ENCODE peak calls at places on chromosome 17, in six cellular contexts. D is fibroblast of lung, E is PC-3, A is A549, O is HCT116, Q is neural progenitor cell. V is an unnamed sample.

GRCh38 chr17:74831442-74832146 is 28.1 kb downstream of the GRIN2C start:
- DNase-seq in D (no peak), E (no peak), A (no peak), O (no peak), Q (no peak), V (no peak)

GRCh38 chr17:74481621-74482020 is 15.2 kb downstream of the CD300A start:
- DNase-seq in D (no peak), E (no peak), A (no peak), O (no peak), Q (no peak), V (no peak)

GRCh38 chr17:29732613-29733012 is 109.9 kb upstream of the CORO6 start:
- DNase-seq in D (peak), E (peak), A (no peak), O (peak), Q (no peak), V (peak)

GRCh38 chr17:75168998-75169397 is 13.8 kb downstream of the SUMO2 start:
- DNase-seq in D (no peak), E (no peak), A (no peak), O (no peak), Q (no peak), V (no peak)

GRCh38 chr17:31067699-31068184 is 27.0 kb upstream of the NF1 start:
- DNase-seq in D (peak), E (peak), A (peak), O (peak), Q (no peak), V (peak)

GRCh38 chr17:63405741-63406261 is 40.3 kb downstream of the CYB561 start:
- DNase-seq in D (peak), E (peak), A (peak), O (peak), Q (peak), V (peak)

GRCh38 chr17:63364944-63365343 is 81.2 kb downstream of the CYB561 start:
- DNase-seq in D (no peak), E (no peak), A (no peak), O (no peak), Q (no peak), V (no peak)

GRCh38 chr17:17933775-17934174 is 38.4 kb downstream of the TOM1L2 start:
- DNase-seq in D (peak), E (peak), A (no peak), O (no peak), Q (no peak), V (no peak)

GRCh38 chr17:8532021-8532420 is 96.3 kb downstream of the NDEL1 start:
- DNase-seq in D (peak), E (peak), A (peak), O (no peak), Q (no peak), V (no peak)

GRCh38 chr17:28532063-28532960 is 20.1 kb downstream of the UNC119 start:
- DNase-seq in D (no peak), E (no peak), A (no peak), O (no peak), Q (no peak), V (no peak)

GRCh38 chr17:14352139-14352538 is 51.3 kb downstream of the HS3ST3B1 start:
- DNase-seq in D (no peak), E (no peak), A (no peak), O (no peak), Q (no peak), V (no peak)

GRCh38 chr17:71251936-71252335 is 868.9 kb upstream of the SOX9 start:
- DNase-seq in D (peak), E (no peak), A (no peak), O (no peak), Q (no peak), V (no peak)

GRCh38 chr17:76911299-76912007 is 43.2 kb downstream of the MGAT5B start:
- DNase-seq in D (no peak), E (no peak), A (no peak), O (no peak), Q (peak), V (no peak)

GRCh38 chr17:82049106-82049505 is 2.5 kb downstream of the RFNG start:
- DNase-seq in D (no peak), E (no peak), A (no peak), O (no peak), Q (no peak), V (no peak)

GRCh38 chr17:82050761-82051641 is 610 bp downstream of the RFNG start:
- DNase-seq in D (no peak), E (no peak), A (no peak), O (no peak), Q (no peak), V (no peak)

GRCh38 chr17:82048571-82048971 is 3.0 kb downstream of the RFNG start:
- DNase-seq in D (no peak), E (no peak), A (no peak), O (no peak), Q (no peak), V (no peak)

GRCh38 chr17:82050152-82050760 is 1.4 kb downstream of the RFNG start:
- DNase-seq in D (no peak), E (no peak), A (no peak), O (no peak), Q (no peak), V (no peak)

DNA sequence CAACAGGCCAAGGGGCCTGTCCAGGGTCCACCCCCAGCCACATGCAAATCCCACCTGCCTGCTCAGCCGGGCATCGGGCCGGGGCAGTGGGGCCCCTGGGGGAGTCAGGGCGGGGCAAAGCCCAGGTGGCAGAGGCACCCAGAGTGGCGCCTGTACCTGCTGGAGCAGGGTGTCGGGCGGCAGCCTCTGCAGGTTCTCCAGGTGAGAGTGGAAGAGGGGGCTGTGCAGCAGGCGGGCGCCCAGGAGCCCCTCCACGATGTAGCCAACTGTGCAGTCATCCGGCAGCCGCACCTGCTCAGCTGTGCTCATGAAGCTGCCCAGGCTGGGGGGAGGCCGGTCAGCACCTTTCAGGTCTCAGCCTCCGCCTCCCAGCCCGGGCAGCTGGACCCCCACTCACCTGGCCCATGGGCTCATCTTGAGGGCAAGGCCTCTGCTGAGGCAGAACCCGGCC is 2.1 kb downstream of the RFNG start:
- DNase-seq in D (no peak), E (no peak), A (no peak), O (no peak), Q (no peak), V (no peak)
- H3K4me2 ChIP-seq in D (no peak), E (no peak), A (no peak), O (peak), Q (no peak), V (no peak)

GRCh38 chr17:73284906-73285602 is 23.4 kb upstream of the CPSF4L start:
- DNase-seq in D (no peak), E (no peak), A (no peak), O (no peak), Q (no peak), V (no peak)

GRCh38 chr17:73285916-73286862 is 24.5 kb upstream of the CPSF4L start:
- DNase-seq in D (no peak), E (no peak), A (no peak), O (no peak), Q (no peak), V (no peak)

GRCh38 chr17:73285603-73285908 is 23.9 kb upstream of the CPSF4L start:
- DNase-seq in D (no peak), E (no peak), A (no peak), O (no peak), Q (no peak), V (no peak)

GRCh38 chr17:73288534-73289302 is 23.1 kb downstream of the CDC42EP4 start:
- DNase-seq in D (no peak), E (peak), A (peak), O (no peak), Q (no peak), V (no peak)

GRCh38 chr17:73286863-73287296 is 24.9 kb downstream of the CDC42EP4 start:
- DNase-seq in D (peak), E (peak), A (no peak), O (no peak), Q (no peak), V (peak)
- H3K4me2 ChIP-seq in D (no peak), E (peak), A (peak), O (peak), Q (no peak), V (peak)

DNA sequence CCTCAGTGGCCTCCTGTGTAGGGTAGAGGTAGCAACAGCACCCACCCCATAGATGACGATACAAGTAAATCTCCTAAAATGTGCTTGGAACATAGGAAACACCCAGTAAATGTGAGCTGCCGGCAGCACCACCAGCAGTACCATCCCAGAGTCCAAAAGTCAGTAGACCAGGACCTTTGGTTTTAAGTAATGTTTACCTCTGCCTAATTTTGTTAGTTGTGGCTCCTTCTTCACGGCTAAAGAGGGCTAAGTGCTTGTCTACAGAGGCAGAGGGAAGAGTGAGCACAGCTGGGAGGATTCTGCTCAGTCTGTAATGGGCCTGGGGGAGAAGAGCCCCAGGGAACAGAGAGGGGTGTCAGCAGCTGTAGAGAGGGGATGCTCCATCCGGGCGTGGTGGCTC is 91.3 kb upstream of the FBXO47 start:
- DNase-seq in D (no peak), E (no peak), A (no peak), O (no peak), Q (no peak), V (no peak)
- H3K4me2 ChIP-seq in D (no peak), E (no peak), A (no peak), O (no peak), Q (peak), V (no peak)

GRCh38 chr17:40318835-40319332 is 9.9 kb downstream of the RARA start:
- DNase-seq in D (no peak), E (no peak), A (no peak), O (no peak), Q (no peak), V (no peak)

GRCh38 chr17:40321502-40322416 is 12.8 kb downstream of the RARA start:
- DNase-seq in D (no peak), E (no peak), A (no peak), O (no peak), Q (no peak), V (no peak)

GRCh38 chr17:40320771-40321501 is 12.0 kb downstream of the RARA start:
- DNase-seq in D (no peak), E (no peak), A (no peak), O (no peak), Q (no peak), V (no peak)

GRCh38 chr17:40317880-40318834 is 9.2 kb downstream of the RARA start:
- DNase-seq in D (peak), E (peak), A (peak), O (peak), Q (peak), V (peak)

GRCh38 chr17:40319651-40320550 is 10.9 kb downstream of the RARA start:
- DNase-seq in D (no peak), E (no peak), A (no peak), O (no peak), Q (no peak), V (no peak)
- H3K4me2 ChIP-seq in D (peak), E (peak), A (peak), O (peak), Q (peak), V (peak)

GRCh38 chr17:82281076-82281475 is 7.6 kb upstream of the CSNK1D start:
- DNase-seq in D (no peak), E (no peak), A (no peak), O (no peak), Q (no peak), V (no peak)

GRCh38 chr17:82280537-82280936 is 7.0 kb upstream of the CSNK1D start:
- DNase-seq in D (no peak), E (no peak), A (no peak), O (no peak), Q (no peak), V (no peak)

GRCh38 chr17:82283208-82283749 is 9.8 kb upstream of the CSNK1D start:
- DNase-seq in D (peak), E (peak), A (peak), O (no peak), Q (no peak), V (peak)

GRCh38 chr17:82281502-82282238 is 8.2 kb upstream of the CSNK1D start:
- DNase-seq in D (peak), E (peak), A (no peak), O (peak), Q (no peak), V (peak)

DNA sequence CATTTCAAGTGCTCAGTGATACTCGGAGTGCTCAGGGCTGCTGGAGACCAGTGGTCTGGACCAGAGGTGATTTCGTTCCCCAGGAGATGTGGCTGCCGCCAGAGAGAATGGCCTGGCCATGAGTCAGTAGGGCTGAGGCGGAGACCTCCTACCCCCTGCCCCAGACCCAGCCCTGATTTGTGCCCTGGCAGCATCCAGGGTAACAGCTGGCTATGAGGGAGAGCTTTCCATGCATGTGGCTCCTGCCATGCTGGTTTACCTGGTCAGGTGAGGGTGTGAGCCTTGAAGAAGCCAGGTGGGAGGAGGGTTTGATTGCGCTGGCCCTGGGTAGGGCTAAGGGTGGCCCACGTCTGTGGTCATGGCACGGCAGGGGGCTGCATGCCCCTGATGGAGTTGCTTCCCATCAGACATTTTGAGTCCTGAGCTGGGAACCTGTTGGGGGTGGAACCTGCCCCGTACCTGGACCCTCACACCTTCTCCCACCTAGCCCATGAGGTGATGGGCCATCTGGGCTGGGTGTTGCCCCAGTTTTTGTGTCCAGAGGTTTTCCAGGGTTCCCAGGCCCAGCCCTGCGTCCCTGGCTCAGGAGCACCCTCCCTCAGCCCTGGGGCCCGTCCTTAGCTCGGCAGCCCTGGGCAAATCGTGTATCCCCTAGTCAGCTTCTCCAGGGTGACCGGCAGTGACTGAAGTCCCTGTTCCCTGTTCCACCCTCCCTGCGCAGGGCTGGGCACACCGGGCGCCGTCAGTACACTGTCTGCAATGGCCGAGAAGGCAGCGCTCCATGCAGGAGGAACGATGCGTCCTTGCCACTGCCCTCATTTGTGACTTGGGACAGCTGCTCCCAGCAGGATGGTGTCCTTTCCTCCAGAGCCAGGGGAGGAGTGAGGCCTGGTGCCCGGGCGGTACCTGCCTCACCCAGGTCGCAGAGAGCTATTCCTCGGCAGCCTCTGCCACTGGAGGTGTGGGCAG is 9.0 kb upstream of the CSNK1D start:
- DNase-seq in D (peak), E (peak), A (no peak), O (no peak), Q (no peak), V (no peak)
- H3K4me2 ChIP-seq in D (no peak), E (peak), A (peak), O (peak), Q (no peak), V (peak)

GRCh38 chr17:32536736-32537646 is 50.2 kb downstream of the CDK5R1 start:
- DNase-seq in D (peak), E (no peak), A (no peak), O (no peak), Q (no peak), V (no peak)
- H3K4me2 ChIP-seq in D (no peak), E (no peak), A (no peak), O (no peak), Q (no peak), V (no peak)

GRCh38 chr17:57536289-57536688 is 208.8 kb downstream of the CCDC182 start:
- DNase-seq in D (no peak), E (no peak), A (no peak), O (no peak), Q (no peak), V (no peak)

GRCh38 chr17:57534863-57535651 is 210.0 kb downstream of the CCDC182 start:
- DNase-seq in D (no peak), E (no peak), A (no peak), O (no peak), Q (no peak), V (no peak)

GRCh38 chr17:57535652-57536018 is 209.5 kb downstream of the CCDC182 start:
- DNase-seq in D (no peak), E (no peak), A (no peak), O (no peak), Q (no peak), V (no peak)

GRCh38 chr17:57537524-57538410 is 207.3 kb downstream of the CCDC182 start:
- DNase-seq in D (no peak), E (no peak), A (no peak), O (no peak), Q (peak), V (no peak)

DNA sequence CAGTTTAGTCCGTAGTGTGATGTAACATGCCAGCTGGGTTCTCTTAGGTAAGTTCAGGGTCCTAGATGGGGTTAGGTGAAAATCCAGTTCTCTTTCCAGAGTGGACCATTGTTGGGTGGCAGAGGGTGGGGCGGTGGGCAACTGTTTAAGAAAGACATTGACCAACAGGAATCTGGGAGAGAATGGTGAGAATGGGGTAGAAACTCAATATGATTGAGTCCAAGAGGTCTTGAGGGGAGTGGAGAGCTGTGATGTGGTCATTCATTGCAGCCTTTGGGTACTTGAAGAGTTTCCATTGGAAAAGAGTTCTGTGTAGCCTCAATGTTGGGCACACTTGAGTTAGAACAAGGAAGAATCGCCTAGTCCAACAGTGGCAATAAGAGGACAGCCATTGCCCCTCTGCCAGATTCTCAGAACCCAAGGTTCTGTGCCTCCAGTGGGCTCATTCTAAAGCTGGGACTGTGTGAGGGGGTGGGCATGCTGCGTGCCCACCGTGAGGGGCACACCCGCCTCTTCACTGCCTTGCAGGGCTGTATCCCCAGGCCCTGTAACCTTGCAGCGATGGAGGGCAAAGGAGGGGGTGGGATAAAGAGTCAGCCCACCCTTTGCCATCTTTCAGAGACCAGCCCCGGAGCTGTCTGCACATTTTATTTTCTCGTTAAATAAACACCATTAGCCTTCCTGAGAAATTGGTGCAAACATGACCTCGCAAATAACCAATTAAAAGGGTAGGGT is 208.1 kb downstream of the CCDC182 start:
- DNase-seq in D (no peak), E (no peak), A (no peak), O (no peak), Q (no peak), V (no peak)
- H3K4me2 ChIP-seq in D (no peak), E (no peak), A (no peak), O (no peak), Q (peak), V (no peak)

GRCh38 chr17:6712854-6713129 is 377 bp downstream of the SLC13A5 start:
- DNase-seq in D (no peak), E (no peak), A (no peak), O (no peak), Q (no peak), V (no peak)
- H3K4me2 ChIP-seq in D (no peak), E (no peak), A (peak), O (no peak), Q (peak), V (peak)